ENCODE peak calls at places on chromosomes 16 and 17, in four cellular contexts. One of them, this sample, is unnamed.

GRCh38 chr17:14942511-14943185 is 322.5 kb downstream of the PMP22 start:
- DNase-seq in HepG2: no peak
- DNase-seq in mammary epithelial cell: peak
- DNase-seq in GM23338: no peak
- DNase-seq in this sample: no peak

GRCh38 chr16:54171855-54172537 is 114.6 kb downstream of the IRX3 start:
- DNase-seq in HepG2: peak
- DNase-seq in GM23338: peak
- DNase-seq in mammary epithelial cell: peak
- DNase-seq in this sample: peak

GRCh38 chr16:70480127-70481105 is 26.0 kb downstream of the FCSK start:
- DNase-seq in mammary epithelial cell: no peak
- DNase-seq in GM23338: no peak
- DNase-seq in HepG2: no peak
- DNase-seq in this sample: no peak

GRCh38 chr16:27408012-27408601 is 6.1 kb downstream of the IL21R start:
- DNase-seq in HepG2: peak
- DNase-seq in GM23338: no peak
- DNase-seq in mammary epithelial cell: peak
- DNase-seq in this sample: peak

GRCh38 chr17:45581860-45582259 is 91.3 kb upstream of the PLEKHM1 start:
- DNase-seq in HepG2: no peak
- DNase-seq in GM23338: no peak
- DNase-seq in mammary epithelial cell: no peak
- DNase-seq in this sample: no peak

GRCh38 chr17:1732241-1733046 is 7.9 kb downstream of the WDR81 start:
- DNase-seq in mammary epithelial cell: no peak
- DNase-seq in HepG2: no peak
- DNase-seq in GM23338: no peak
- DNase-seq in this sample: no peak

GRCh38 chr17:62681061-62681938 is 53.8 kb downstream of the MRC2 start:
- DNase-seq in HepG2: no peak
- DNase-seq in GM23338: no peak
- DNase-seq in mammary epithelial cell: no peak
- DNase-seq in this sample: no peak

GRCh38 chr16:30957456-30958163 is at the start of gene SETD1A:
- DNase-seq in mammary epithelial cell: peak
- DNase-seq in GM23338: peak
- DNase-seq in HepG2: peak
- DNase-seq in this sample: peak

GRCh38 chr16:82043680-82044584 is 8.9 kb downstream of the HSD17B2 start:
- DNase-seq in mammary epithelial cell: peak
- DNase-seq in GM23338: no peak
- DNase-seq in HepG2: no peak
- DNase-seq in this sample: peak

DNA sequence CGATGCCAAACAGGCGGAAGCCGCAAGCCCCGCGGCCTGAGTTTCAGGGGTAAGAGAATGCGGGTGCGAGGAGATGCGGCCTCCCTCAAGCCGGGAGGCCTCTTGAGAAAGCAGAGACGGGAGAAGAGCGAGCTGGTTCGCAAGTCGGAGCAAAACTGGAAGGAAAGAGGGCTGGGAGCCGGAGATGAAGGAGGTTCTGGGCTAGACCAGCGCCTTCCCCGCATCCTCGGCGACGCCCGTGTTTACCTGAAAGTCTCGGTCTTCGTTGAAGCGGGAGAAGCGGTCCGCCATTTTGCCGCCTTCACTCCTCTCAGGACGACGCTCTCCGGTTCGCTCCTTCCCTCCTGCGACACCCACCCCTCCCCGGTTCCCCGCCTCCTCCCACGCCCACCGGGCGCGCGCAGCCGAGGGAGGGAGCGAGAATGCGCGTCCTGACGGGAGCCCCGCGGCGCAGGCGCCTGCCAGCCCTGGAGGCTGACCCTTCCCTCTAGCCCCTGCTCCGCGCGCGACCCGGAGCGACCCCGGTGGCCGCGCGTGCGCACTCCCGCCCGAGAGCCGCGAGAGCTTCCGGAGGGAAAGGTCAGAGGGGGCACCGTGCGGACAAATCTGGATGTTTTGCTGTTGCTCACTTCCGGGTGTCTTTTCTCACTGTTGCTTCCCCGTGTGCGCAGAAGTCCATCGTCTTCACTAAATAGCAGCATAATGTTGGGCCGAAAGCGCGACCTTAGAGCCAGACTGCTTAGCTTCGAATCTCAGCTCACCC is at the start of gene GPATCH8:
- DNase-seq in GM23338: peak
- DNase-seq in mammary epithelial cell: peak
- DNase-seq in HepG2: peak
- DNase-seq in this sample: peak
- TF ChIP-seq CTCF in GM23338: no peak
- TF ChIP-seq CTCF in mammary epithelial cell: no peak
- TF ChIP-seq CTCF in HepG2: no peak
- TF ChIP-seq CTCF in this sample: no peak

GRCh38 chr17:82696916-82697807 is 1.3 kb downstream of the RAB40B start:
- DNase-seq in mammary epithelial cell: no peak
- DNase-seq in GM23338: peak
- DNase-seq in HepG2: no peak
- DNase-seq in this sample: no peak
- H2AFZ ChIP-seq in mammary epithelial cell: peak
- H2AFZ ChIP-seq in GM23338: peak
- H2AFZ ChIP-seq in HepG2: no peak
- H2AFZ ChIP-seq in this sample: no peak

GRCh38 chr17:63827801-63828221 is 348 bp upstream of the FTSJ3 start:
- DNase-seq in GM23338: no peak
- DNase-seq in mammary epithelial cell: no peak
- DNase-seq in HepG2: no peak
- DNase-seq in this sample: no peak
- TF ChIP-seq CTCF in GM23338: no peak
- TF ChIP-seq CTCF in mammary epithelial cell: no peak
- TF ChIP-seq CTCF in HepG2: no peak
- TF ChIP-seq CTCF in this sample: no peak

GRCh38 chr16:89053725-89054029 is 40.0 kb upstream of the ACSF3 start:
- DNase-seq in HepG2: no peak
- DNase-seq in GM23338: no peak
- DNase-seq in mammary epithelial cell: no peak
- DNase-seq in this sample: no peak
- H2AFZ ChIP-seq in HepG2: no peak
- H2AFZ ChIP-seq in GM23338: no peak
- H2AFZ ChIP-seq in mammary epithelial cell: no peak
- H2AFZ ChIP-seq in this sample: no peak

DNA sequence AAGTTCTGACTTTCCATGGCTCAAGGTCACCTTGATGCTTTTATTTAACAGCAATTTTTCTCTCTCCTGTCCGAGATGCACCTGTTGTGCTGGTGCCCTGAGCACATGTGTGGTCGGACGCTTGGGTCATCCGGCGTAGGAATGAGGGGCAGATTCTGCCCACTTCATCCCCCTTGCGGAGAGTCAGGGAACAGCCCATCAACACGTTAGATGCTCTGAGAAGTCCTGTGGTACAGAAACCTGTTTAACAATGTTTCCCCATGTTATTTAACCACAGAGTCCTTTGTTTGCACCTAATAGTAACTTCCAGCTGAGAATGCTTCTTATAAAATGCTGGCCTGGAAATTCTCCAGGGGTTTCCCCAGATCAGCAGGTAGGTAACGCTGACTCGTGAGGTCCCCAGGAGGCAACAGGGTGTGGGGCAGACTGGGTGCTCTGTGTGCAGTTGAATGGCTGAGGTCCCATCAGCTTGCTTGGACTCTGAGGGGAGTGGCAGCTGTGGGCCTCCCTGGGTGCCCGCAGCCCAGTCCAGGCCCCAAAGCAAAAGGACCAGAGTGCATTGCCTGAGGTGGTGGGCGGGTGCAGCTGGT is 17.8 kb downstream of the DOC2B start:
- DNase-seq in GM23338: peak
- DNase-seq in mammary epithelial cell: peak
- DNase-seq in HepG2: peak
- DNase-seq in this sample: no peak
- TF ChIP-seq CTCF in GM23338: peak
- TF ChIP-seq CTCF in mammary epithelial cell: no peak
- TF ChIP-seq CTCF in HepG2: peak
- TF ChIP-seq CTCF in this sample: no peak

DNA sequence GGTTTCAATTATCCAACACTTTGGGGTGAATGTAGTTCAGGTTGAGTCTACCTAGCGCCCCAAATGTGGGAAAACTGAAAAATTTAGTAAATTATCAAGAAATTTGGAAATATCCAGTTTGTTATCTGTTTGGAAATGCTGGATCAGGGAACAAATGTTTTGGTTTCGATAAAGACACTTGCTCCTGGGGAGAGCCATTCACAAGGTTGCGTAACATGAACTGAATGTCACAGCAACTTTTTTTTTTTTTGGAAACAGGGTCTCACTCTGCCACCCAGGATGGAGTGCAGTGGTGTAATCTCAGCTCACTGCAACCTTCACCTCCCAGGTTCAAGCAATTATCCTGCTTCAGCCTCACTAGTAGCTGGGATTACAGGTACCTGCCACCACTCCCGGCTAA is 286.4 kb downstream of the GRIN2A start:
- DNase-seq in GM23338: no peak
- DNase-seq in HepG2: no peak
- DNase-seq in mammary epithelial cell: no peak
- DNase-seq in this sample: no peak
- H2AFZ ChIP-seq in GM23338: no peak
- H2AFZ ChIP-seq in HepG2: no peak
- H2AFZ ChIP-seq in mammary epithelial cell: no peak
- H2AFZ ChIP-seq in this sample: no peak

GRCh38 chr17:34781071-34781470 is 180.2 kb downstream of the CCT6B start:
- DNase-seq in mammary epithelial cell: no peak
- DNase-seq in HepG2: no peak
- DNase-seq in GM23338: no peak
- DNase-seq in this sample: no peak
- TF ChIP-seq CTCF in mammary epithelial cell: no peak
- TF ChIP-seq CTCF in HepG2: no peak
- TF ChIP-seq CTCF in GM23338: no peak
- TF ChIP-seq CTCF in this sample: no peak